ENCODE peak calls at places on chromosomes 1 and 21, in nine cellular contexts. J, M, F, A, D, U, X, W and L are unnamed samples.

GRCh38 chr1:241167121-241167619 is 189.8 kb downstream of the RGS7 start:
- DNase-seq in J (no peak), M (no peak), F (no peak), A (no peak), D (no peak), U (no peak), X (no peak), W (no peak), L (no peak)

GRCh38 chr21:34715518-34715917 is 46.7 kb downstream of the CLIC6 start:
- DNase-seq in J (no peak), M (no peak), F (no peak), A (no peak), D (no peak), U (no peak), X (no peak), W (no peak), L (no peak)

GRCh38 chr21:38196033-38196432 is 60.8 kb upstream of the KCNJ15 start:
- DNase-seq in J (no peak), M (no peak), F (no peak), A (no peak), D (no peak), U (no peak), X (no peak), W (peak), L (no peak)

GRCh38 chr1:33502726-33503125 is 30.3 kb downstream of the ZSCAN20 start:
- DNase-seq in J (no peak), M (no peak), F (no peak), A (no peak), D (peak), U (no peak), X (peak), W (peak), L (no peak)

GRCh38 chr1:93616221-93616995 is 65.2 kb downstream of the BCAR3 start:
- DNase-seq in J (peak), M (no peak), F (no peak), A (no peak), D (no peak), U (no peak), X (no peak), W (no peak), L (no peak)

GRCh38 chr1:192183788-192184187 is 25.5 kb downstream of the RGS18 start:
- DNase-seq in J (no peak), M (no peak), F (no peak), A (no peak), D (no peak), U (no peak), X (no peak), W (no peak), L (no peak)

GRCh38 chr21:33976082-33976979 is 60.7 kb upstream of the ATP5PO start:
- DNase-seq in J (no peak), M (peak), F (no peak), A (no peak), D (peak), U (peak), X (peak), W (peak), L (no peak)

GRCh38 chr1:200628223-200628868 is 7.8 kb upstream of the KIF14 start:
- DNase-seq in J (no peak), M (no peak), F (no peak), A (no peak), D (no peak), U (no peak), X (no peak), W (no peak), L (peak)

GRCh38 chr1:21175324-21175669 is 1.4 kb downstream of the EIF4G3 start:
- DNase-seq in J (no peak), M (no peak), F (no peak), A (no peak), D (peak), U (no peak), X (no peak), W (peak), L (no peak)

GRCh38 chr1:193349046-193349535 is 162.7 kb upstream of the B3GALT2 start:
- DNase-seq in J (no peak), M (no peak), F (no peak), A (no peak), D (no peak), U (no peak), X (no peak), W (no peak), L (no peak)

GRCh38 chr1:243440406-243440805 is 184.6 kb downstream of the SDCCAG8 start:
- DNase-seq in J (peak), M (no peak), F (no peak), A (no peak), D (no peak), U (no peak), X (no peak), W (no peak), L (no peak)

GRCh38 chr1:220239945-220240344 is 32.3 kb downstream of the RAB3GAP2 start:
- DNase-seq in J (no peak), M (no peak), F (no peak), A (no peak), D (no peak), U (no peak), X (no peak), W (no peak), L (no peak)

GRCh38 chr1:201042663-201043461 is 19.3 kb upstream of the KIF21B start:
- DNase-seq in J (peak), M (peak), F (no peak), A (peak), D (peak), U (no peak), X (no peak), W (peak), L (peak)

GRCh38 chr1:38132681-38133080 is 86.1 kb upstream of the POU3F1 start:
- DNase-seq in J (no peak), M (no peak), F (no peak), A (no peak), D (no peak), U (no peak), X (no peak), W (no peak), L (no peak)

GRCh38 chr1:36306210-36306901 is at the start of gene SH3D21:
- DNase-seq in J (peak), M (no peak), F (peak), A (peak), D (peak), U (no peak), X (no peak), W (peak), L (peak)

GRCh38 chr1:2466834-2467554 is 9.1 kb upstream of the PLCH2 start:
- DNase-seq in J (peak), M (no peak), F (no peak), A (no peak), D (no peak), U (no peak), X (no peak), W (no peak), L (no peak)

GRCh38 chr1:9165396-9165795 is 36.5 kb upstream of the GPR157 start:
- DNase-seq in J (no peak), M (no peak), F (no peak), A (no peak), D (no peak), U (no peak), X (no peak), W (no peak), L (no peak)

GRCh38 chr21:41164981-41165650 is 2.8 kb upstream of the BACE2 start:
- DNase-seq in J (no peak), M (no peak), F (peak), A (no peak), D (peak), U (peak), X (no peak), W (no peak), L (no peak)

GRCh38 chr1:150550222-150551048 is 1.2 kb downstream of the ADAMTSL4 start:
- DNase-seq in J (peak), M (no peak), F (no peak), A (peak), D (peak), U (no peak), X (no peak), W (no peak), L (no peak)

GRCh38 chr1:182625716-182626504 is 21.7 kb upstream of the RGS16 start:
- DNase-seq in J (no peak), M (no peak), F (no peak), A (no peak), D (peak), U (no peak), X (no peak), W (no peak), L (no peak)

GRCh38 chr1:89603651-89604413 is 29.1 kb upstream of the LRRC8C start:
- DNase-seq in J (no peak), M (no peak), F (no peak), A (no peak), D (peak), U (no peak), X (peak), W (no peak), L (no peak)

GRCh38 chr1:77874804-77875445 is 13.5 kb upstream of the NEXN start:
- DNase-seq in J (no peak), M (no peak), F (no peak), A (no peak), D (peak), U (no peak), X (no peak), W (no peak), L (no peak)

GRCh38 chr1:87937774-87938173 is 609.1 kb downstream of the LMO4 start:
- DNase-seq in J (no peak), M (no peak), F (no peak), A (no peak), D (no peak), U (no peak), X (no peak), W (no peak), L (no peak)

GRCh38 chr1:23544444-23545389 is 13.7 kb upstream of the E2F2 start:
- DNase-seq in J (peak), M (peak), F (peak), A (peak), D (peak), U (no peak), X (no peak), W (peak), L (peak)

GRCh38 chr1:247561711-247562110 is 12.8 kb downstream of the GCSAML start:
- DNase-seq in J (peak), M (no peak), F (no peak), A (no peak), D (no peak), U (no peak), X (no peak), W (no peak), L (no peak)

GRCh38 chr1:235093685-235094592 is 34.7 kb downstream of the TOMM20 start:
- DNase-seq in J (peak), M (peak), F (peak), A (peak), D (peak), U (no peak), X (no peak), W (peak), L (peak)

GRCh38 chr1:54812801-54813478 is 11.8 kb upstream of the TTC22 start:
- DNase-seq in J (no peak), M (no peak), F (peak), A (no peak), D (no peak), U (no peak), X (no peak), W (no peak), L (no peak)

GRCh38 chr1:172308577-172308976 is 111.9 kb upstream of the C1orf105 start:
- DNase-seq in J (no peak), M (no peak), F (no peak), A (no peak), D (no peak), U (no peak), X (no peak), W (no peak), L (no peak)

GRCh38 chr1:178168535-178168934 is 74.6 kb downstream of the RASAL2 start:
- DNase-seq in J (no peak), M (no peak), F (no peak), A (no peak), D (peak), U (no peak), X (no peak), W (peak), L (no peak)

GRCh38 chr1:45009956-45010854 is 919 bp downstream of the HECTD3 start:
- DNase-seq in J (no peak), M (no peak), F (no peak), A (no peak), D (no peak), U (no peak), X (no peak), W (peak), L (no peak)

GRCh38 chr1:198500026-198500425 is 40.5 kb downstream of the ATP6V1G3 start:
- DNase-seq in J (no peak), M (no peak), F (no peak), A (no peak), D (no peak), U (no peak), X (no peak), W (no peak), L (no peak)

GRCh38 chr1:5667513-5668325 is 324.5 kb downstream of the NPHP4 start:
- DNase-seq in J (no peak), M (peak), F (peak), A (no peak), D (no peak), U (no peak), X (no peak), W (peak), L (no peak)

GRCh38 chr1:185533596-185533995 is 200.6 kb upstream of the HMCN1 start:
- DNase-seq in J (no peak), M (no peak), F (no peak), A (no peak), D (peak), U (no peak), X (no peak), W (peak), L (no peak)

GRCh38 chr1:1402081-1402900 is 3.2 kb upstream of the CCNL2 start:
- DNase-seq in J (peak), M (no peak), F (no peak), A (peak), D (peak), U (no peak), X (peak), W (peak), L (no peak)

GRCh38 chr1:243246916-243247315 is 8.2 kb downstream of the CEP170 start:
- DNase-seq in J (no peak), M (no peak), F (no peak), A (no peak), D (peak), U (no peak), X (no peak), W (peak), L (no peak)

GRCh38 chr21:45013271-45013841 is 61.0 kb upstream of the ADARB1 start:
- DNase-seq in J (no peak), M (no peak), F (no peak), A (no peak), D (no peak), U (no peak), X (no peak), W (no peak), L (no peak)

GRCh38 chr1:223820976-223821375 is 24.8 kb downstream of the TP53BP2 start:
- DNase-seq in J (no peak), M (no peak), F (no peak), A (no peak), D (no peak), U (no peak), X (peak), W (no peak), L (no peak)

GRCh38 chr1:60895167-60896124 is 186.9 kb upstream of the NFIA start:
- DNase-seq in J (peak), M (no peak), F (no peak), A (no peak), D (no peak), U (no peak), X (no peak), W (no peak), L (no peak)

GRCh38 chr1:1956586-1957532 is 37.8 kb upstream of the TMEM52 start:
- DNase-seq in J (no peak), M (no peak), F (no peak), A (no peak), D (no peak), U (no peak), X (no peak), W (no peak), L (no peak)

DNA sequence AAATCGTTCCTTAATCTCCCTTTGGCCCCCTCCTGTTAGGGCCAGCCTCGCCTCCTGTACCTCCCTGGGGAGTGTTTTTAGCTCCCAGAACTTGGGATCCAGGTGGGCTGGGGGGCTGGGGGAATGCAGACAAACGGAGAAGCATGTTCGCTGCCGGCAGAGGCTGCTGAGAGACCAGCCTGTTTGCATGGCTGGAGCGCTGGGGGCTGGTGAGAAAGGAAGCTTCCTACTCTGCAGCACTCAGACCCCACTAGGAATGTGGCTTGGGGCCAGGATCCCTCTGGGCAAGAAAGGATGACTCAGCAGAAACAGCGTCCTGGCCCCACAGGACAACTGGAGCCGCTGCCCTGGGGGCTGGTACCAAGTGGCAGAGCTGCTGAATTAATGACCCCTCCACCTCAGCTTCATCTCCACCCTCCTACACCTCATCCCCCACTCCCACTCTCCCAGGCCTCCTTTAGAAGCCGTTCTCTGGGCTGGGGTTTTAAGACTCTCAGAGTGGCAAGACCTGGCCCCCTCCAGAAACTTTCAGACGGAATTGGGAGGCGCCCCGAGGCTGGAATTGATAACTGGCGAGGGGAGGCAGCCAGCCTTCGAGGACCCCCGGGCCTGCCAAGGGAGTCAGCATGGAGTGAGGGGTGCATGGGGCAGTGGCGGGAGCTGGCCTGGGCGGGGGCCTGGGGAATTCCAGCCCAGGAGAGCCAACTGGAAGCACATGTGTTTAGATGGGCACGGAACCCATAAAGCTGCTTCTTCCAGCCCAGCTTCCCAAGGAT is 28.5 kb upstream of the EPS8L3 start:
- DNase-seq in J (peak), M (no peak), F (peak), A (peak), D (peak), U (peak), X (peak), W (peak), L (no peak)
- TF ChIP-seq CTCF in J (peak), M (no peak), F (no peak), A (no peak), D (peak), U (peak), X (peak), W (no peak), L (no peak)

DNA sequence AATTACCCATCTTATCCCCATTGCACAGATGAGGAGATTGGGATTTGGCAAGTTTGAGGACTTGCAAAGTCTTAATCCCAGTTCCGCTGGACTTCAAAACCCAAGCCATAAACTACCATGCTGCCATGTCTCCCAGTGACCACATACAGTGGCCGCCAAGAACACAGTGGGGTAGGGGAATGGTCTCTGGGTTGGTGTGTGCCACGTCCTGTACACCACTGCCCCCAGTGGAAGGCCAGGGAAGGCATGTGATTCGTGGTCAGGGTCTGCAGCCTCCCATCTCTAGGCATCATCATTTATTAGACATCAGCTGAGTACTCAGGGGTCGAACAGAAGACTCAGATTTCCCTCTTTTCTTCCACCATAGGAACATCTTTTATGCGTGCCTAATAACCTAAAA is 76.0 kb downstream of the MAN1C1 start:
- DNase-seq in J (peak), M (no peak), F (no peak), A (no peak), D (no peak), U (no peak), X (no peak), W (peak), L (no peak)
- TF ChIP-seq CTCF in J (peak), M (peak), F (no peak), A (peak), D (peak), U (peak), X (peak), W (peak), L (no peak)

DNA sequence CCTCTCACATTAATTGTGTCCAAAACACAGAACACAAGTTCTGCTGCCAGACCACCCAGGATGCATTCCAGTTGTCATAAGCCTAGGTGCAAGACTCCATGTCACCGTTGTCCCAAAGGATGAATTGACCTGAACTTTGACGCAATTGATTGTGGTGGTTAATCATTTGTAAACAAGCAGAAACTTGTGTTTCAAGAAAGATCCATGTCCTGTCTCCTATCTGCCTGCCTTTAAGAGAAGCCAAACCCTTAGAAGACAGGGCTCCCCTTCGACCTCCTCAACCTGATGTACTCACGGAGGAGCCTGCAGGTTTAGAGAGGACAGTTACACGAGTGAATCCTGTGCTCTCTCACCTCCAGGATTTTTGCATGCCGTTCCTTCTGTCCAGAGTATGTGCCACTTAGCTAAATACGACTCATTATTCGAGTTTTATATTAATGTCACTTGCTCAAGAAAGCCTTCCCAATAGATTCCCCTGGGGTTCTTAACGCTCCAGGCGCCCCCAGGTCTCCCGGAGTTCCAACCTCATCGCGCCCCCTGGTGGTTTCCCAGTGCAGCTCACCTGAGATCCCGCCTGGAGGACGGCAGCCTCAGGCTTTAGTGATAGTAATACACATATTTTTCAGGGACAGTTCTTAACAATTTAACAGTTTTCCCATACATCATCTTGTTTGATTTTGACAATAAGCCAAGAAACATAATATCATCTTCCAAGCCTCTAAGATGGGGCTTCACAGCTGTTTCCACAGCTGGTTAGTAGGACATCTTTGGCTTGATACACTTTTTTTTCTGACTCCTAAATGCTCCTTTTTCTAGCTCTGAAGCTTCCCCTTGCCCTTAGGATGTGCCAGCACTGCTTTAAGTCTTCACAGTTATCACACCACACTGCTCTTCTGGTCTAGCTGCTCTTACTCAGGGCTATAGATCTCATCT is 2.4 kb upstream of the C8B start:
- DNase-seq in J (peak), M (no peak), F (no peak), A (no peak), D (peak), U (no peak), X (no peak), W (peak), L (no peak)
- TF ChIP-seq CTCF in J (peak), M (no peak), F (no peak), A (peak), D (peak), U (peak), X (peak), W (peak), L (no peak)

GRCh38 chr1:208556461-208556860 is 312.3 kb upstream of the PLXNA2 start:
- DNase-seq in J (no peak), M (no peak), F (no peak), A (no peak), D (no peak), U (no peak), X (no peak), W (no peak), L (no peak)

GRCh38 chr1:208562021-208562950 is 318.1 kb upstream of the PLXNA2 start:
- DNase-seq in J (no peak), M (no peak), F (no peak), A (no peak), D (no peak), U (no peak), X (no peak), W (no peak), L (no peak)

GRCh38 chr1:208559597-208559996 is 315.4 kb upstream of the PLXNA2 start:
- DNase-seq in J (no peak), M (no peak), F (no peak), A (no peak), D (no peak), U (no peak), X (no peak), W (no peak), L (no peak)

GRCh38 chr1:208557046-208557445 is 312.9 kb upstream of the PLXNA2 start:
- DNase-seq in J (no peak), M (no peak), F (no peak), A (no peak), D (no peak), U (no peak), X (no peak), W (no peak), L (no peak)

GRCh38 chr1:208557695-208558094 is 313.5 kb upstream of the PLXNA2 start:
- DNase-seq in J (no peak), M (no peak), F (no peak), A (no peak), D (no peak), U (no peak), X (no peak), W (no peak), L (no peak)
- TF ChIP-seq CTCF in J (no peak), M (no peak), F (no peak), A (no peak), D (no peak), U (no peak), X (no peak), W (no peak), L (no peak)

GRCh38 chr1:234069760-234070159 is 165.3 kb downstream of the SLC35F3 start:
- DNase-seq in J (no peak), M (no peak), F (no peak), A (no peak), D (no peak), U (no peak), X (no peak), W (peak), L (no peak)
- TF ChIP-seq CTCF in J (peak), M (no peak), F (no peak), A (no peak), D (no peak), U (no peak), X (peak), W (no peak), L (no peak)